ENCODE peak calls at places on chromosomes 11 and 22, in eight cellular contexts. C, N, F, R, Z, Q, U and J are unnamed samples.

GRCh38 chr11:130737866-130738431 is 178.3 kb downstream of the SNX19 start:
- DNase-seq in C (no peak), N (peak; percentile 74), F (no peak), R (peak; percentile 79), Z (no peak), Q (no peak), U (no peak), J (no peak)

GRCh38 chr11:65654375-65655349 is 8.1 kb downstream of the RELA start:
- DNase-seq in C (no peak), N (no peak), F (no peak), R (no peak), Z (no peak), Q (no peak), U (no peak), J (no peak)

GRCh38 chr11:69220581-69221051 is 64.9 kb downstream of the SMIM38 start:
- DNase-seq in C (no peak), N (no peak), F (no peak), R (peak; percentile 76), Z (no peak), Q (no peak), U (no peak), J (no peak)

GRCh38 chr11:95993438-95994339 is 69.8 kb upstream of the MTMR2 start:
- DNase-seq in C (no peak), N (no peak), F (no peak), R (no peak), Z (no peak), Q (no peak), U (no peak), J (no peak)

GRCh38 chr11:26896716-26897115 is 97.2 kb upstream of the FIBIN start:
- DNase-seq in C (no peak), N (no peak), F (no peak), R (no peak), Z (no peak), Q (no peak), U (no peak), J (no peak)

GRCh38 chr22:38110863-38111852 is 674 bp upstream of the BAIAP2L2 start:
- DNase-seq in C (no peak), N (no peak), F (no peak), R (peak; percentile 75), Z (no peak), Q (no peak), U (no peak), J (peak; percentile 29)

GRCh38 chr22:38081941-38082828 is 1.8 kb downstream of the SLC16A8 start:
- DNase-seq in C (no peak), N (no peak), F (no peak), R (peak; percentile 77), Z (no peak), Q (no peak), U (no peak), J (no peak)

GRCh38 chr11:105719073-105719846 is 109.4 kb downstream of the GRIA4 start:
- DNase-seq in C (no peak), N (peak; percentile 85), F (no peak), R (no peak), Z (no peak), Q (peak; percentile 80), U (no peak), J (peak; percentile 73)

GRCh38 chr11:76201672-76202412 is 4.5 kb downstream of the WNT11 start:
- DNase-seq in C (no peak), N (no peak), F (no peak), R (no peak), Z (no peak), Q (no peak), U (no peak), J (no peak)

DNA sequence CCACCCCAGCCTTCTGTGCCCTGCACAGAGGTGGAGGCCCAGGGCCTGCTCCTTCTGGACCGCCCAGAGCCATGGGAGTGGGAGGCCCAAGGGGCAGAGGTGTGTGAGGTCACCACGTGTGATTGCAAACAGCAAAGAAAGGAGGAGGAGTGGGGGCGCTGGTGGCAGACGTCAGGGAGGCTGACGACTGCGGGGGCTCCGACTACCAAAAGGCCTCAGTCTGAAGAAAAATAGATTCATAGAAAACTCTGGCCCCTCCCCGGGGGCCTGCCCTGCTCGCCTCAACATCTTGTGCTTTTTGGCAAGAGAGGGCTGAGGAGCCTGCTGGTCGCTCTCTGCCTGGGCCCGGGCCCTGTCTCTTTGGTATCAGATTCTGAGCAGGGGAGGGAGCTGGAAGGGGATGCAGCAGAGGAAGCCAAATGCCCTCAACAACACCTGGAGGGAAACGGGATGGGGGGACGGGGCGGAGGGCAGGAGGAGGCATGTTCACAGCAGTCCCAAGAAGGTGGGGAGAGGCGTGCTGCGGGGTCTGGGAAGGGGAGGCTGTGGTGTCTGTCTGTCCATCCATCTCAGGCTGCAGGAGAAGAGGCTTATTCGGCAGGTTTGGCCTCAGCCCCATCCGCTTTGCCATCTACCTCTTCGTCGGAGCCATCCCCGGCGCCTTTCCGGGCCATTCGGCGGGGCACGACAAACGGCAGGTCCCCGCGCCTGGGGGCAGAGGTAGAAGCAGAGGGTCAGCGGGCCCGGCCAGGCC is 29.3 kb downstream of the APOL1 start:
- DNase-seq in C (no peak), N (no peak), F (no peak), R (no peak), Z (no peak), Q (no peak), U (no peak), J (no peak)
- H3K36me3 ChIP-seq in C (peaks cover 42% of the 10 kb centered on the region), N (peaks cover 92% of the 10 kb centered on the region), F (peaks cover 70% of the 10 kb centered on the region), R (peaks cover 27% of the 10 kb centered on the region), Z (peaks cover 54% of the 10 kb centered on the region), Q (peaks cover 45% of the 10 kb centered on the region), U (peaks cover 53% of the 10 kb centered on the region), J (peaks cover 12% of the 10 kb centered on the region)

GRCh38 chr11:13382751-13383150 is 80.3 kb downstream of the BTBD10 start:
- DNase-seq in C (no peak), N (no peak), F (no peak), R (no peak), Z (no peak), Q (no peak), U (no peak), J (no peak)
- H3K36me3 ChIP-seq in C (peaks cover 4% of the 10 kb centered on the region), N (peaks cover 16% of the 10 kb centered on the region), F (peaks cover 40% of the 10 kb centered on the region), R (no peaks in the 10 kb centered on the region), Z (peaks cover 37% of the 10 kb centered on the region), Q (peaks cover 4% of the 10 kb centered on the region), U (no peaks in the 10 kb centered on the region), J (no peaks in the 10 kb centered on the region)

GRCh38 chr22:29793396-29793795 is 26.2 kb downstream of the UQCR10 start:
- DNase-seq in C (no peak), N (no peak), F (no peak), R (no peak), Z (no peak), Q (no peak), U (no peak), J (no peak)

GRCh38 chr22:29787371-29787980 is 20.3 kb downstream of the UQCR10 start:
- DNase-seq in C (no peak), N (no peak), F (no peak), R (no peak), Z (no peak), Q (no peak), U (no peak), J (no peak)

GRCh38 chr22:29786026-29786425 is 18.9 kb downstream of the UQCR10 start:
- DNase-seq in C (no peak), N (no peak), F (no peak), R (no peak), Z (no peak), Q (no peak), U (no peak), J (no peak)

GRCh38 chr22:29788339-29789279 is 21.4 kb downstream of the UQCR10 start:
- DNase-seq in C (no peak), N (no peak), F (no peak), R (no peak), Z (no peak), Q (no peak), U (no peak), J (no peak)

GRCh38 chr22:29790061-29790460 is 22.9 kb downstream of the UQCR10 start:
- DNase-seq in C (no peak), N (no peak), F (no peak), R (no peak), Z (no peak), Q (no peak), U (no peak), J (no peak)
- H3K36me3 ChIP-seq in C (peaks cover 33% of the 10 kb centered on the region), N (peaks cover 43% of the 10 kb centered on the region), F (peaks cover 69% of the 10 kb centered on the region), R (peaks cover 16% of the 10 kb centered on the region), Z (peaks cover 41% of the 10 kb centered on the region), Q (peaks cover 23% of the 10 kb centered on the region), U (peaks cover 18% of the 10 kb centered on the region), J (no peaks in the 10 kb centered on the region)

GRCh38 chr11:126194121-126194543 is 17.3 kb downstream of the RPUSD4 start:
- DNase-seq in C (no peak), N (peak; percentile 51), F (no peak), R (no peak), Z (no peak), Q (peak; percentile 76), U (peak; percentile 41), J (no peak)

GRCh38 chr11:126198648-126199047 is 12.8 kb downstream of the RPUSD4 start:
- DNase-seq in C (no peak), N (no peak), F (no peak), R (no peak), Z (no peak), Q (no peak), U (no peak), J (no peak)

GRCh38 chr11:126195119-126195518 is 16.3 kb downstream of the RPUSD4 start:
- DNase-seq in C (no peak), N (no peak), F (no peak), R (no peak), Z (no peak), Q (no peak), U (no peak), J (no peak)

GRCh38 chr11:126193038-126193478 is 18.4 kb downstream of the RPUSD4 start:
- DNase-seq in C (no peak), N (no peak), F (no peak), R (no peak), Z (no peak), Q (no peak), U (no peak), J (no peak)

DNA sequence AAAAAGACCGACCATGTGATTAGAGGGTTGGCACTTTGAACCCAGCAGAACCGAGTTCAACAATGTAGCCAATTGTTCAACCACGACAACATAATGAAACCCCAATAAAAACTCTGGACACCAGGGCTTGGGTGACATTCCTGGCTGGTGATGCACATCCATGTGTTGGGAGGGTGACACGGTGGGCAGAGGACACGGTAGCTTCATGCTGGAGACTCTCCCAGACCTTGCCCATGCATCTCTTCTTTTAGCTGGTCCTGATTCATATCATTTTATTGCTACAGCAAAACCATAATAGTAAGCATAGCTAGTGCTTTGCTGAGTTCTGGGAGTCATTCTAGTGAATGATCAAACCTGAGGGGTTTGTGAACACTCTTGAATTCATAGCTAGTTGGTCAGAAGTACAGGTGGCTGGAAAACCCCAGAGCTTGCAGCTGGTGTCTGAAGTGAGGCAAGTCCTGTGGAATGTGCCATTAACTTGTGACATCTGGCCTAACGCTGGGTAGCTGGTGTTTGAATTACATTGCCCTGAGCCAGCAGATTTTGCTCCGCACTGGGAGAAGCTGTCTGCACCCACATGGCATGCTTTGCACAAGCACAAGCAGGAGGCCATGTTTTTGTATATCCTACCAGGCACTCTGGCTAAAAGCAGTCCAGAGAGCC is 14.0 kb downstream of the RPUSD4 start:
- DNase-seq in C (no peak), N (peak; percentile 32), F (no peak), R (no peak), Z (no peak), Q (no peak), U (no peak), J (peak; percentile 97)
- H3K36me3 ChIP-seq in C (peaks cover 7% of the 10 kb centered on the region), N (peaks cover 11% of the 10 kb centered on the region), F (peaks cover 86% of the 10 kb centered on the region), R (no peaks in the 10 kb centered on the region), Z (peaks cover 19% of the 10 kb centered on the region), Q (peaks cover 58% of the 10 kb centered on the region), U (peaks cover 44% of the 10 kb centered on the region), J (no peaks in the 10 kb centered on the region)

DNA sequence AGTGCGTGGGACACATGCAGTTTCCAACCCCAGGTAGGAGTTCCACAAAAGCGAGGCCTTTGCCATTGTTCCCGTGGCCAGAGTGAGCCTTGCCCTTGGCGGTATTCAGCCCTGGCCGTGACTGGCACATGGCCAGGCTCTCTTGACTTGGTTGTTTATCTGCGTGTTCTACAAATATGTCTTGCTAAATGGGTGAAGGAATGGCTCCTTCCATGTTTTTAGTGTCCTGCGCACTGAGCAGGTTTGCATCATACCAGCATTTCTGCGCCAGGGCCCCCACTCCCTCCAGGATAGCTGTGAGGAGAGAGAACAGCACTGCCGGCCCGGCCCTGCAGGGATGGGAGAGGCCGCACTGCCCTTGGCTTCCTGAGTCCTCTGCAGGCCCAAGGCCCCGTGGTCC is 20.0 kb downstream of the POLR3H start:
- DNase-seq in C (no peak), N (peak; percentile 52), F (no peak), R (peak; percentile 89), Z (no peak), Q (no peak), U (no peak), J (no peak)
- H3K36me3 ChIP-seq in C (peaks cover 38% of the 10 kb centered on the region), N (peaks cover 41% of the 10 kb centered on the region), F (peaks cover 83% of the 10 kb centered on the region), R (no peaks in the 10 kb centered on the region), Z (peaks cover 16% of the 10 kb centered on the region), Q (peaks cover 61% of the 10 kb centered on the region), U (peaks cover 47% of the 10 kb centered on the region), J (peaks cover 4% of the 10 kb centered on the region)